ENCODE peak calls at places on chromosome 19, in eight cellular contexts. H is psoas muscle; N is mucosa of descending colon; D is HepG2; S is CD8-positive, alpha-beta T cell; X is stomach; M is SK-N-MC; Z is adrenal gland. I is an unnamed sample.

GRCh38 chr19:37986048-37986750 is 79.2 kb downstream of the SIPA1L3 start:
- DNase-seq in H (no peak), N (no peak), D (no peak), S (no peak), X (no peak), M (no peak), Z (no peak), I (no peak)

GRCh38 chr19:38975214-38975860 is at the start of gene FBXO17:
- DNase-seq in H (peak; percentile 65), N (peak; percentile 12), D (peak; percentile 47), S (no peak), X (peak; percentile 44), M (no peak), Z (peak; percentile 36), I (no peak)

GRCh38 chr19:1618157-1619093 is 13.2 kb upstream of the UQCR11 start:
- DNase-seq in H (no peak), N (peak; percentile 66), D (peak; percentile 41), S (no peak), X (peak; percentile 39), M (no peak), Z (no peak), I (peak; percentile 75)

GRCh38 chr19:36060430-36060829 is 5.7 kb downstream of the WDR62 start:
- DNase-seq in H (peak; percentile 70), N (peak; percentile 45), D (no peak), S (peak; percentile 15), X (peak; percentile 53), M (no peak), Z (peak; percentile 40), I (peak; percentile 59)

GRCh38 chr19:31639306-31639705 is 290.1 kb upstream of the TSHZ3 start:
- DNase-seq in H (no peak), N (no peak), D (no peak), S (no peak), X (no peak), M (no peak), Z (no peak), I (no peak)

GRCh38 chr19:43532571-43532961 is 422 bp upstream of the ZNF575 start:
- DNase-seq in H (peak; percentile 78), N (peak; percentile 83), D (no peak), S (no peak), X (peak; percentile 73), M (no peak), Z (peak; percentile 49), I (no peak)

GRCh38 chr19:6065685-6066365 is 44.5 kb downstream of the RFX2 start:
- DNase-seq in H (no peak), N (peak; percentile 42), D (peak; percentile 87), S (peak; percentile 56), X (no peak), M (no peak), Z (peak; percentile 14), I (no peak)

GRCh38 chr19:5880604-5881078 is 10.3 kb upstream of the FUT5 start:
- DNase-seq in H (peak; percentile 68), N (peak; percentile 40), D (peak; percentile 90), S (no peak), X (no peak), M (no peak), Z (no peak), I (no peak)

GRCh38 chr19:12838893-12839656 is 760 bp downstream of the MAST1 start:
- DNase-seq in H (peak; percentile 35), N (no peak), D (no peak), S (no peak), X (no peak), M (no peak), Z (no peak), I (no peak)

GRCh38 chr19:9673912-9674668 is 810 bp downstream of the ZNF562 start:
- DNase-seq in H (no peak), N (peak; percentile 6), D (peak; percentile 15), S (no peak), X (no peak), M (no peak), Z (no peak), I (no peak)

GRCh38 chr19:2342656-2343288 is 14.3 kb downstream of the SPPL2B start:
- DNase-seq in H (peak; percentile 39), N (no peak), D (no peak), S (no peak), X (no peak), M (no peak), Z (no peak), I (no peak)

GRCh38 chr19:873084-874019 is 13.9 kb downstream of the CFD start:
- DNase-seq in H (peak; percentile 59), N (peak; percentile 77), D (no peak), S (peak; percentile 78), X (no peak), M (peak; percentile 83), Z (no peak), I (peak; percentile 68)

GRCh38 chr19:30739394-30739793 is 367.2 kb downstream of the ZNF536 start:
- DNase-seq in H (peak; percentile 61), N (no peak), D (no peak), S (no peak), X (no peak), M (no peak), Z (no peak), I (no peak)

GRCh38 chr19:14378890-14379289 is 2.4 kb upstream of the ADGRE5 start:
- DNase-seq in H (no peak), N (no peak), D (no peak), S (no peak), X (no peak), M (no peak), Z (no peak), I (no peak)

GRCh38 chr19:7550987-7551761 is 15.7 kb downstream of the PNPLA6 start:
- DNase-seq in H (peak; percentile 90), N (peak; percentile 81), D (no peak), S (peak; percentile 24), X (peak; percentile 85), M (no peak), Z (peak; percentile 82), I (peak; percentile 77)

GRCh38 chr19:7670150-7670784 is 1.4 kb downstream of the RETN start:
- DNase-seq in H (no peak), N (no peak), D (no peak), S (no peak), X (no peak), M (no peak), Z (no peak), I (no peak)

GRCh38 chr19:46076951-46077814 is 36.4 kb upstream of the IGFL4 start:
- DNase-seq in H (no peak), N (peak; percentile 69), D (peak; percentile 87), S (no peak), X (peak; percentile 52), M (peak; percentile 74), Z (peak; percentile 56), I (peak; percentile 66)

GRCh38 chr19:54137913-54138776 is 583 bp downstream of the CNOT3 start:
- DNase-seq in H (peak; percentile 73), N (no peak), D (no peak), S (peak; percentile 24), X (no peak), M (no peak), Z (peak; percentile 54), I (no peak)

GRCh38 chr19:8569066-8569761 is 8.0 kb downstream of the MYO1F start:
- DNase-seq in H (no peak), N (peak; percentile 60), D (no peak), S (peak; percentile 81), X (peak; percentile 44), M (no peak), Z (no peak), I (peak; percentile 86)

GRCh38 chr19:18290250-18291018 is 9.0 kb upstream of the JUND start:
- DNase-seq in H (no peak), N (peak; percentile 65), D (no peak), S (peak; percentile 70), X (peak; percentile 40), M (no peak), Z (peak; percentile 49), I (peak; percentile 81)

GRCh38 chr19:40425450-40426287 is at the start of gene SERTAD1:
- DNase-seq in H (peak; percentile 100), N (peak; percentile 100), D (peak; percentile 98), S (peak; percentile 100), X (peak; percentile 100), M (peak; percentile 92), Z (peak; percentile 100), I (peak; percentile 100)

GRCh38 chr19:9430444-9430843 is 4.9 kb downstream of the ZNF266 start:
- DNase-seq in H (no peak), N (no peak), D (no peak), S (no peak), X (no peak), M (no peak), Z (no peak), I (no peak)

GRCh38 chr19:55418185-55418584 is 10.6 kb upstream of the UBE2S start:
- DNase-seq in H (no peak), N (peak; percentile 80), D (peak; percentile 70), S (peak; percentile 54), X (peak; percentile 57), M (peak; percentile 73), Z (peak; percentile 68), I (peak; percentile 40)

GRCh38 chr19:23287620-23288019 is 37.4 kb upstream of the ZNF724 start:
- DNase-seq in H (no peak), N (no peak), D (no peak), S (no peak), X (no peak), M (no peak), Z (no peak), I (no peak)

GRCh38 chr19:15138427-15138826 is 31.2 kb downstream of the SYDE1 start:
- DNase-seq in H (no peak), N (no peak), D (no peak), S (no peak), X (no peak), M (no peak), Z (no peak), I (no peak)

GRCh38 chr19:3120611-3121231 is 15.1 kb upstream of the GNA15 start:
- DNase-seq in H (peak; percentile 48), N (no peak), D (no peak), S (no peak), X (no peak), M (no peak), Z (peak; percentile 19), I (peak; percentile 48)

GRCh38 chr19:35869327-35870123 is 1.2 kb downstream of the APLP1 start:
- DNase-seq in H (peak; percentile 69), N (peak; percentile 71), D (peak; percentile 41), S (peak; percentile 70), X (peak; percentile 88), M (peak; percentile 85), Z (peak; percentile 53), I (peak; percentile 83)

GRCh38 chr19:58252102-58252685 is 23.5 kb downstream of the ZNF544 start:
- DNase-seq in H (no peak), N (no peak), D (no peak), S (no peak), X (no peak), M (no peak), Z (no peak), I (no peak)
- H3K36me3 ChIP-seq in H (peaks cover 90% of the 10 kb centered on the region), N (peaks cover 13% of the 10 kb centered on the region), D (peaks cover 69% of the 10 kb centered on the region), S (peaks cover 28% of the 10 kb centered on the region), X (peaks cover 100% of the 10 kb centered on the region), M (no peaks in the 10 kb centered on the region), Z (peaks cover 35% of the 10 kb centered on the region), I (no peaks in the 10 kb centered on the region)

GRCh38 chr19:50972795-50973376 is 3.5 kb upstream of the KLK6 start:
- DNase-seq in H (no peak), N (no peak), D (no peak), S (no peak), X (no peak), M (no peak), Z (no peak), I (no peak)
- H3K36me3 ChIP-seq in H (no peaks in the 10 kb centered on the region), N (no peaks in the 10 kb centered on the region), D (no peaks in the 10 kb centered on the region), S (no peaks in the 10 kb centered on the region), X (no peaks in the 10 kb centered on the region), M (no peaks in the 10 kb centered on the region), Z (no peaks in the 10 kb centered on the region), I (no peaks in the 10 kb centered on the region)

GRCh38 chr19:17196610-17197009 is 18.5 kb upstream of the USE1 start:
- DNase-seq in H (no peak), N (no peak), D (no peak), S (no peak), X (no peak), M (no peak), Z (no peak), I (no peak)
- H3K36me3 ChIP-seq in H (peaks cover 81% of the 10 kb centered on the region), N (peaks cover 7% of the 10 kb centered on the region), D (peaks cover 13% of the 10 kb centered on the region), S (peaks cover 54% of the 10 kb centered on the region), X (peaks cover 100% of the 10 kb centered on the region), M (no peaks in the 10 kb centered on the region), Z (peaks cover 81% of the 10 kb centered on the region), I (peaks cover 87% of the 10 kb centered on the region)

GRCh38 chr19:42228640-42229039 is 8.5 kb downstream of the ZNF526 start:
- DNase-seq in H (no peak), N (no peak), D (no peak), S (no peak), X (no peak), M (no peak), Z (no peak), I (no peak)
- H3K36me3 ChIP-seq in H (peaks cover 94% of the 10 kb centered on the region), N (no peaks in the 10 kb centered on the region), D (peaks cover 64% of the 10 kb centered on the region), S (peaks cover 56% of the 10 kb centered on the region), X (peaks cover 97% of the 10 kb centered on the region), M (peaks cover 79% of the 10 kb centered on the region), Z (peaks cover 85% of the 10 kb centered on the region), I (no peaks in the 10 kb centered on the region)